ENCODE peak calls at places on chromosomes 13 and 19, in nine cellular contexts. One of them, this sample, is unnamed. For H3K27me3 and H3K36me3, the result is how much of the 10 kb centered on the place peaks cover.

GRCh38 chr19:46995492-46995891 is 24.1 kb upstream of the NPAS1 start:
- DNase-seq in effector memory CD4-positive, alpha-beta T cell: no peak
- DNase-seq in tibial nerve: no peak
- DNase-seq in WERI-Rb-1: no peak
- DNase-seq in heart left ventricle: no peak
- DNase-seq in CD4-positive, CD25-positive, alpha-beta regulatory T cell: no peak
- DNase-seq in keratinocyte: no peak
- DNase-seq in neural progenitor cell: no peak
- DNase-seq in breast epithelium: no peak
- DNase-seq in this sample: no peak

GRCh38 chr13:98103942-98104880 is 38.7 kb upstream of the FARP1 start:
- DNase-seq in effector memory CD4-positive, alpha-beta T cell: no peak
- DNase-seq in tibial nerve: no peak
- DNase-seq in WERI-Rb-1: no peak
- DNase-seq in heart left ventricle: no peak
- DNase-seq in CD4-positive, CD25-positive, alpha-beta regulatory T cell: no peak
- DNase-seq in keratinocyte: no peak
- DNase-seq in neural progenitor cell: no peak
- DNase-seq in breast epithelium: no peak
- DNase-seq in this sample: no peak

GRCh38 chr19:16088985-16089846 is 12.9 kb downstream of the TPM4 start:
- DNase-seq in effector memory CD4-positive, alpha-beta T cell: no peak
- DNase-seq in tibial nerve: no peak
- DNase-seq in WERI-Rb-1: no peak
- DNase-seq in heart left ventricle: no peak
- DNase-seq in CD4-positive, CD25-positive, alpha-beta regulatory T cell: no peak
- DNase-seq in keratinocyte: no peak
- DNase-seq in neural progenitor cell: no peak
- DNase-seq in breast epithelium: no peak
- DNase-seq in this sample: no peak

GRCh38 chr19:54029930-54030490 is 33.7 kb downstream of the VSTM1 start:
- DNase-seq in effector memory CD4-positive, alpha-beta T cell: peak
- DNase-seq in tibial nerve: peak
- DNase-seq in WERI-Rb-1: peak
- DNase-seq in heart left ventricle: peak
- DNase-seq in CD4-positive, CD25-positive, alpha-beta regulatory T cell: peak
- DNase-seq in keratinocyte: no peak
- DNase-seq in neural progenitor cell: peak
- DNase-seq in breast epithelium: no peak
- DNase-seq in this sample: peak

GRCh38 chr13:36313047-36313969 is 15.7 kb upstream of the CCDC169 start:
- DNase-seq in effector memory CD4-positive, alpha-beta T cell: no peak
- DNase-seq in tibial nerve: no peak
- DNase-seq in WERI-Rb-1: no peak
- DNase-seq in heart left ventricle: no peak
- DNase-seq in CD4-positive, CD25-positive, alpha-beta regulatory T cell: no peak
- DNase-seq in keratinocyte: no peak
- DNase-seq in neural progenitor cell: no peak
- DNase-seq in breast epithelium: no peak
- DNase-seq in this sample: no peak

GRCh38 chr19:11737964-11738745 is 591 bp downstream of the ZNF823 start:
- DNase-seq in effector memory CD4-positive, alpha-beta T cell: peak
- DNase-seq in tibial nerve: no peak
- DNase-seq in WERI-Rb-1: peak
- DNase-seq in heart left ventricle: peak
- DNase-seq in CD4-positive, CD25-positive, alpha-beta regulatory T cell: peak
- DNase-seq in keratinocyte: no peak
- DNase-seq in neural progenitor cell: peak
- DNase-seq in breast epithelium: peak
- DNase-seq in this sample: peak

GRCh38 chr13:44093607-44094583 is 214.2 kb downstream of the LACC1 start:
- DNase-seq in effector memory CD4-positive, alpha-beta T cell: no peak
- DNase-seq in tibial nerve: no peak
- DNase-seq in WERI-Rb-1: no peak
- DNase-seq in heart left ventricle: no peak
- DNase-seq in CD4-positive, CD25-positive, alpha-beta regulatory T cell: no peak
- DNase-seq in keratinocyte: no peak
- DNase-seq in neural progenitor cell: no peak
- DNase-seq in breast epithelium: no peak
- DNase-seq in this sample: no peak

GRCh38 chr13:110379905-110380341 is 72.8 kb downstream of the COL4A2 start:
- DNase-seq in effector memory CD4-positive, alpha-beta T cell: no peak
- DNase-seq in tibial nerve: no peak
- DNase-seq in WERI-Rb-1: no peak
- DNase-seq in heart left ventricle: no peak
- DNase-seq in CD4-positive, CD25-positive, alpha-beta regulatory T cell: no peak
- DNase-seq in keratinocyte: no peak
- DNase-seq in neural progenitor cell: peak
- DNase-seq in breast epithelium: no peak
- DNase-seq in this sample: no peak

GRCh38 chr19:46737761-46738171 is 8.1 kb upstream of the FKRP start:
- DNase-seq in effector memory CD4-positive, alpha-beta T cell: no peak
- DNase-seq in tibial nerve: no peak
- DNase-seq in WERI-Rb-1: no peak
- DNase-seq in heart left ventricle: no peak
- DNase-seq in CD4-positive, CD25-positive, alpha-beta regulatory T cell: no peak
- DNase-seq in keratinocyte: no peak
- DNase-seq in neural progenitor cell: no peak
- DNase-seq in breast epithelium: no peak
- DNase-seq in this sample: peak

GRCh38 chr13:69704311-69704710 is 403.3 kb upstream of the ATXN8OS start:
- DNase-seq in effector memory CD4-positive, alpha-beta T cell: no peak
- DNase-seq in tibial nerve: no peak
- DNase-seq in WERI-Rb-1: no peak
- DNase-seq in heart left ventricle: no peak
- DNase-seq in CD4-positive, CD25-positive, alpha-beta regulatory T cell: no peak
- DNase-seq in keratinocyte: no peak
- DNase-seq in neural progenitor cell: no peak
- DNase-seq in breast epithelium: no peak
- DNase-seq in this sample: no peak

GRCh38 chr19:19642506-19643157 is 825 bp downstream of the GMIP start:
- DNase-seq in effector memory CD4-positive, alpha-beta T cell: no peak
- DNase-seq in tibial nerve: no peak
- DNase-seq in WERI-Rb-1: no peak
- DNase-seq in heart left ventricle: no peak
- DNase-seq in CD4-positive, CD25-positive, alpha-beta regulatory T cell: no peak
- DNase-seq in keratinocyte: no peak
- DNase-seq in neural progenitor cell: peak
- DNase-seq in breast epithelium: no peak
- DNase-seq in this sample: no peak

GRCh38 chr19:29546583-29547190 is 20.9 kb downstream of the VSTM2B start:
- DNase-seq in effector memory CD4-positive, alpha-beta T cell: no peak
- DNase-seq in tibial nerve: no peak
- DNase-seq in WERI-Rb-1: no peak
- DNase-seq in heart left ventricle: no peak
- DNase-seq in CD4-positive, CD25-positive, alpha-beta regulatory T cell: no peak
- DNase-seq in keratinocyte: no peak
- DNase-seq in neural progenitor cell: no peak
- DNase-seq in breast epithelium: no peak
- DNase-seq in this sample: no peak

DNA sequence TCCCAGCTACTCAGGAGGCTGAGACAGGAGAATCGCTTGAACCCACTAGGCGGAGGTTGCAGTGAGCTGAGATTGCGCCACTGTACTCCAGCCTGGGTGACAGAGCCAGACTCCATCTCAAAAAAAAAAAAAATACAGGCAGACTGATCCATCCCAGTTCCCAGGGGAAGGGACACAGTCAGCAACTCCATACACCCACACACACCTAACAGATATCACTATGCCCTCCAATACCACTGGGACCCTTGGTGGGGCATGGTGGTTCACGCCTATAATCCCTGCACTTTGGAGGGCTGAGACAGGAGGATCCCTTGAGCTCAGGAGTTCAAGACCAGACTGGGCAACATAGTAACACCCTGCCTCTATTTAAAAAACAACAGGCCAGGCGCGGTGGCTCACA is 2.6 kb downstream of the DPF1 start:
- DNase-seq in effector memory CD4-positive, alpha-beta T cell: no peak
- DNase-seq in tibial nerve: no peak
- DNase-seq in WERI-Rb-1: no peak
- DNase-seq in heart left ventricle: no peak
- DNase-seq in CD4-positive, CD25-positive, alpha-beta regulatory T cell: no peak
- DNase-seq in keratinocyte: no peak
- DNase-seq in neural progenitor cell: no peak
- DNase-seq in breast epithelium: no peak
- DNase-seq in this sample: no peak
- H3K27me3 ChIP-seq in effector memory CD4-positive, alpha-beta T cell: under half
- H3K27me3 ChIP-seq in tibial nerve: under half
- H3K27me3 ChIP-seq in WERI-Rb-1: under half
- H3K27me3 ChIP-seq in heart left ventricle: under half
- H3K27me3 ChIP-seq in CD4-positive, CD25-positive, alpha-beta regulatory T cell: under half
- H3K27me3 ChIP-seq in keratinocyte: under half
- H3K27me3 ChIP-seq in neural progenitor cell: under half
- H3K27me3 ChIP-seq in breast epithelium: under half
- H3K27me3 ChIP-seq in this sample: half or more

GRCh38 chr19:34370983-34371382 is 6.0 kb downstream of the GPI start:
- DNase-seq in effector memory CD4-positive, alpha-beta T cell: no peak
- DNase-seq in tibial nerve: no peak
- DNase-seq in WERI-Rb-1: no peak
- DNase-seq in heart left ventricle: no peak
- DNase-seq in CD4-positive, CD25-positive, alpha-beta regulatory T cell: no peak
- DNase-seq in keratinocyte: no peak
- DNase-seq in neural progenitor cell: no peak
- DNase-seq in breast epithelium: no peak
- DNase-seq in this sample: no peak
- H3K36me3 ChIP-seq in effector memory CD4-positive, alpha-beta T cell: under half
- H3K36me3 ChIP-seq in tibial nerve: under half
- H3K36me3 ChIP-seq in WERI-Rb-1: half or more
- H3K36me3 ChIP-seq in heart left ventricle: half or more
- H3K36me3 ChIP-seq in CD4-positive, CD25-positive, alpha-beta regulatory T cell: half or more
- H3K36me3 ChIP-seq in keratinocyte: under half
- H3K36me3 ChIP-seq in neural progenitor cell: under half
- H3K36me3 ChIP-seq in breast epithelium: under half
- H3K36me3 ChIP-seq in this sample: half or more

GRCh38 chr19:17679526-17680234 is 8.5 kb downstream of the UNC13A start:
- DNase-seq in effector memory CD4-positive, alpha-beta T cell: no peak
- DNase-seq in tibial nerve: no peak
- DNase-seq in WERI-Rb-1: peak
- DNase-seq in heart left ventricle: no peak
- DNase-seq in CD4-positive, CD25-positive, alpha-beta regulatory T cell: no peak
- DNase-seq in keratinocyte: no peak
- DNase-seq in neural progenitor cell: peak
- DNase-seq in breast epithelium: no peak
- DNase-seq in this sample: no peak
- H3K27me3 ChIP-seq in effector memory CD4-positive, alpha-beta T cell: under half
- H3K27me3 ChIP-seq in tibial nerve: under half
- H3K27me3 ChIP-seq in WERI-Rb-1: under half
- H3K27me3 ChIP-seq in heart left ventricle: under half
- H3K27me3 ChIP-seq in CD4-positive, CD25-positive, alpha-beta regulatory T cell: under half
- H3K27me3 ChIP-seq in keratinocyte: under half
- H3K27me3 ChIP-seq in neural progenitor cell: under half
- H3K27me3 ChIP-seq in breast epithelium: under half
- H3K27me3 ChIP-seq in this sample: under half

DNA sequence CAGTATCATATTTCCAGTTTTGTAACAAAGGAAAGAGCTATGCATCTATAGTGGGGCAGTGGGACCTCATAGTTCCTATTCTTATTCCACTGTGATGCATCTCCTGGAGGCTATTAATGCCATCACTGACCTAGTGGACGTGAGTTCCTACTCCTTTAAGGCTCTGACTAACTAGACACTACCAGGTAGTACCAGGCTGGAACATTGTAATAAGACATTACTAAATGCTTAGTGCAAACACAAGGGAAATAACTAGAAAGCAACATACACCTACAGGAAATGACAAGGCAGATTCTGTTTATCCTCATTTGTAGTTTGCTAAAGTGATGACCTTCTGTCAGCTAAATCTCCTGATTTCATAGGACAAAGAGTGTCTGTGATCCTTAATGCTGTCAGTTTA is 192.5 kb downstream of the POSTN start:
- DNase-seq in effector memory CD4-positive, alpha-beta T cell: no peak
- DNase-seq in tibial nerve: no peak
- DNase-seq in WERI-Rb-1: no peak
- DNase-seq in heart left ventricle: no peak
- DNase-seq in CD4-positive, CD25-positive, alpha-beta regulatory T cell: no peak
- DNase-seq in keratinocyte: no peak
- DNase-seq in neural progenitor cell: no peak
- DNase-seq in breast epithelium: no peak
- DNase-seq in this sample: no peak
- H3K36me3 ChIP-seq in effector memory CD4-positive, alpha-beta T cell: under half
- H3K36me3 ChIP-seq in tibial nerve: under half
- H3K36me3 ChIP-seq in WERI-Rb-1: under half
- H3K36me3 ChIP-seq in heart left ventricle: under half
- H3K36me3 ChIP-seq in CD4-positive, CD25-positive, alpha-beta regulatory T cell: under half
- H3K36me3 ChIP-seq in keratinocyte: under half
- H3K36me3 ChIP-seq in neural progenitor cell: under half
- H3K36me3 ChIP-seq in breast epithelium: under half
- H3K36me3 ChIP-seq in this sample: under half

GRCh38 chr19:51026554-51026831 is at the start of gene KLK11:
- DNase-seq in effector memory CD4-positive, alpha-beta T cell: no peak
- DNase-seq in tibial nerve: no peak
- DNase-seq in WERI-Rb-1: no peak
- DNase-seq in heart left ventricle: no peak
- DNase-seq in CD4-positive, CD25-positive, alpha-beta regulatory T cell: no peak
- DNase-seq in keratinocyte: no peak
- DNase-seq in neural progenitor cell: no peak
- DNase-seq in breast epithelium: no peak
- DNase-seq in this sample: peak

GRCh38 chr19:51023946-51024345 is 2.5 kb downstream of the KLK11 start:
- DNase-seq in effector memory CD4-positive, alpha-beta T cell: no peak
- DNase-seq in tibial nerve: no peak
- DNase-seq in WERI-Rb-1: no peak
- DNase-seq in heart left ventricle: no peak
- DNase-seq in CD4-positive, CD25-positive, alpha-beta regulatory T cell: no peak
- DNase-seq in keratinocyte: no peak
- DNase-seq in neural progenitor cell: no peak
- DNase-seq in breast epithelium: no peak
- DNase-seq in this sample: no peak

GRCh38 chr19:51025401-51025800 is 1.0 kb downstream of the KLK11 start:
- DNase-seq in effector memory CD4-positive, alpha-beta T cell: no peak
- DNase-seq in tibial nerve: no peak
- DNase-seq in WERI-Rb-1: no peak
- DNase-seq in heart left ventricle: no peak
- DNase-seq in CD4-positive, CD25-positive, alpha-beta regulatory T cell: no peak
- DNase-seq in keratinocyte: no peak
- DNase-seq in neural progenitor cell: no peak
- DNase-seq in breast epithelium: no peak
- DNase-seq in this sample: no peak

GRCh38 chr19:51025809-51026553 is 435 bp downstream of the KLK11 start:
- DNase-seq in effector memory CD4-positive, alpha-beta T cell: no peak
- DNase-seq in tibial nerve: no peak
- DNase-seq in WERI-Rb-1: no peak
- DNase-seq in heart left ventricle: no peak
- DNase-seq in CD4-positive, CD25-positive, alpha-beta regulatory T cell: no peak
- DNase-seq in keratinocyte: no peak
- DNase-seq in neural progenitor cell: no peak
- DNase-seq in breast epithelium: no peak
- DNase-seq in this sample: no peak

DNA sequence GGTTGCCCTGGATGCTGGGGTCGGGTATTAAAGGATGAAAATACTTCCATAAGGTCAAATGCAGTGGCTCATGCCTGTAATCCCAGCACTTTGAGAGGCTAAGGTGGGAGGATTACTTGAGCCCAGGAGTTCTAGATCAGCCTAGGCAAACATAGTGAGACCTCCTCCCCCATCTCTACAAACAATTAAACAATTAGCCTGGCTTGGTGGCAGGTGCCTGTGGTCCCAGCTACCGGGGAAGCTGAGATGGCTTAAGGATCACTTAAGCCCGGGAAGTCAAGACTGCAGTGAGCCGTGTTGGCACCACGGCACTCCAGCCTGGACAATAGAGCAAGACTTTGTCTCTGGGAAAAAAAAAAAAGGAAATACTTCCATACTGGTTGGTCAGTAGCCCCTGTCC is 1.5 kb downstream of the KLK11 start:
- DNase-seq in effector memory CD4-positive, alpha-beta T cell: no peak
- DNase-seq in tibial nerve: no peak
- DNase-seq in WERI-Rb-1: peak
- DNase-seq in heart left ventricle: no peak
- DNase-seq in CD4-positive, CD25-positive, alpha-beta regulatory T cell: no peak
- DNase-seq in keratinocyte: no peak
- DNase-seq in neural progenitor cell: no peak
- DNase-seq in breast epithelium: no peak
- DNase-seq in this sample: no peak
- H3K27me3 ChIP-seq in effector memory CD4-positive, alpha-beta T cell: under half
- H3K27me3 ChIP-seq in tibial nerve: under half
- H3K27me3 ChIP-seq in WERI-Rb-1: half or more
- H3K27me3 ChIP-seq in heart left ventricle: under half
- H3K27me3 ChIP-seq in CD4-positive, CD25-positive, alpha-beta regulatory T cell: under half
- H3K27me3 ChIP-seq in keratinocyte: under half
- H3K27me3 ChIP-seq in neural progenitor cell: under half
- H3K27me3 ChIP-seq in breast epithelium: under half
- H3K27me3 ChIP-seq in this sample: under half

This sample was measured in left lung.